ENCODE peak calls at places on chromosomes 11 and 22, in four cellular contexts. C, P, V and O are unnamed samples.

GRCh38 chr22:35963237-35963810 is 65.3 kb downstream of the RBFOX2 start:
- DNase-seq in C (no peak), P (no peak), V (no peak), O (no peak)

GRCh38 chr11:123475478-123475877 is 45.4 kb downstream of the GRAMD1B start:
- DNase-seq in C (no peak), P (peak), V (peak), O (no peak)

GRCh38 chr22:33126881-33127280 is 68.7 kb upstream of the SYN3 start:
- DNase-seq in C (peak), P (peak), V (no peak), O (no peak)

GRCh38 chr11:12721816-12722604 is 47.8 kb downstream of the TEAD1 start:
- DNase-seq in C (no peak), P (no peak), V (no peak), O (no peak)

GRCh38 chr11:134971381-134971780 is 559.3 kb upstream of the B3GAT1 start:
- DNase-seq in C (no peak), P (no peak), V (no peak), O (no peak)

GRCh38 chr11:102757823-102758549 is 22.4 kb downstream of the MMP10 start:
- DNase-seq in C (no peak), P (no peak), V (no peak), O (no peak)

GRCh38 chr11:118715837-118716260 is 36.4 kb upstream of the TREH start:
- DNase-seq in C (no peak), P (no peak), V (no peak), O (no peak)

GRCh38 chr11:1126935-1127663 is 30.7 kb upstream of the MUC5AC start:
- DNase-seq in C (no peak), P (peak), V (no peak), O (no peak)

GRCh38 chr11:95680169-95680929 is 109.2 kb downstream of the FAM76B start:
- DNase-seq in C (no peak), P (no peak), V (no peak), O (no peak)

GRCh38 chr11:108912587-108912986 is 247.7 kb downstream of the DDX10 start:
- DNase-seq in C (peak), P (no peak), V (no peak), O (no peak)

GRCh38 chr11:123560001-123560400 is 94.4 kb downstream of the SCN3B start:
- DNase-seq in C (no peak), P (peak), V (no peak), O (no peak)

DNA sequence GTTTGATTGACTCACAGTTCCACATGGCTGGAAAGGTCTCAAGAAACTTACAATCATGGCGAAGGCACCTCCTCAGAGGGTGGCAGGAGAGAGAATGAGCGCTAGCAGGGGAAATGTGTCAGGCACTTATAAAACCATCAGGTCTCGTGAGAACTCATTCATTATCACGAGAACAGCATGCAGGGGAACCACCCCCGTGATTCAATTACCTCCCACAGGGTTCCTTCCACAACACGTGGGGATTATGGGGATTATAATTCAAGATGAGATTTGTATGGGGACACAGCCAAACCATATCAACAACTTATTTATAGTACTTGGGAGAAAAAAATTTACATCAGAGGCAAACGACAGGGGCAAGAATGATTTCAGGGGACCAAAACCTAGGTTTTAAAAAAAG is 3.0 kb downstream of the ME3 start:
- DNase-seq in C (no peak), P (no peak), V (no peak), O (no peak)
- TF ChIP-seq PBX3 in C (no peak), P (no peak), V (no peak), O (no peak)

GRCh38 chr11:117226388-117227385 is 5.2 kb downstream of the PCSK7 start:
- DNase-seq in C (peak), P (peak), V (peak), O (peak)
- TF ChIP-seq PBX3 in C (no peak), P (no peak), V (no peak), O (no peak)

GRCh38 chr22:43276311-43276710 is 66.9 kb downstream of the SCUBE1 start:
- DNase-seq in C (no peak), P (no peak), V (no peak), O (no peak)
- TF ChIP-seq PBX3 in C (no peak), P (no peak), V (no peak), O (no peak)

DNA sequence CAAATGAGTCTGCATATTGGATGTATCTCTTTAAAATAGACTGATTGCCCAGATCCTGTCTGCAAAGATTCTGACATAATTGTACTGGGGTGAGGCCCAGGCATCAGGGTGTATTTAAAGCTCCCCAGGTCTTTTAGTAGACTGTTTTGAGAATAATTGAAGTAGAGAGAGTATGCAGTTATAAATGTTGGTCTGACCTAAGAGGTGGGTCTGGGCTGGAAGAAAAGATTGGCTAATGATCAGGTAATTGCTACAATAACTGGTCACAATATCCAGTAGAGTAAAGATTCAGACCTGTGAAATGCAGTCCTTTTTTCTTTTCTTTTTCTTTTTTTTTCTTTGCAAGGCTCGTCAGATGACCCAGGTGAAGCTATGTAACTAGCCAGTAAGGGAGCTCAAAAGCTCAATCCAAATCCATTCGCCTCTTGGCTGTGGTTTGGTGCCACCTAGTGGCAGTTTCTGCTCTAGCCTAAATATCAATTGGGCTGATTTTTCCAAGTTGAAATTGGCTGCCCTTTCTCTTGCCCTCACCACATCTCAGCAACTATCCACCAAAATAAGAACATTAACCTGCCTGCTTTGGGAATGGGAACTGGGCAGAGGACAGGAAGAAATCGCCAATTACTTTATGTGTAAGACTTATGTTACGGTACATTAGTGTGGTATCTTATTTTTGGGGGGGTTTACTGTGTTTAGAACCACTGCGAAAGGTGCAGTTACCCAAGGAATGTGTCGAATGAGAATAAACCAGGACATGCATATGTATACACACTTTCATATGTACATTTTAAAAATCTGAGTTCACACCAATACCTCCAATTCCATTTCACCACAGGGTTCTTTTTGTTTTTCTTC is 45.9 kb downstream of the ZNF143 start:
- DNase-seq in C (peak), P (peak), V (peak), O (peak)
- TF ChIP-seq PBX3 in C (no peak), P (no peak), V (no peak), O (no peak)

DNA sequence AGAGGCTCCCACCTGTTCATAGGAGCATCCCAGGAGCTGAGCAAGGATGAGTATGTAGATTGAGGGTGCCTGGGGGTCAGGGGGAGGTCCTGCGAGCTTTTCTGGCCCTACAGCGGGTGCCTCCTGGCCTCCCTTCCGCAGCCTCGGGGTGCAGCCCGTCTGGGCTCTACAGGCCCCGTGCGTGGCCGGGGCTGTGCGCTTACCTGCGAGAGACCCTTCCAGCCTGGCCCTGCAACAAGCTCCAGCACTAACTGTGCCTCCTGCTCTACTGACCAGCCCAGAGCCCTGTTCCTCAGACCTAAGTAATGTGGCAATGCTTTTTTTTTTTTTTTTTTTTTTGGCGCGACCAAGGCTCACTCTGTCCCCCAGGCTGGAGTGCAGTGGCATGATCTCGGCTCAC is 1129.1 kb downstream of the BRD1 start:
- DNase-seq in C (no peak), P (no peak), V (no peak), O (no peak)
- TF ChIP-seq PBX3 in C (no peak), P (no peak), V (no peak), O (no peak)

GRCh38 chr11:66745356-66746235 is 16.6 kb upstream of the SPTBN2 start:
- DNase-seq in C (no peak), P (no peak), V (peak), O (no peak)
- TF ChIP-seq PBX3 in C (no peak), P (no peak), V (no peak), O (no peak)